ENCODE peak calls at places on chromosomes 16 and 17, in eight cellular contexts. T, X, E, K, S, D, M and I are unnamed samples.

GRCh38 chr17:66165537-66166123 is 26.3 kb downstream of the CEP112 start:
- DNase-seq in S (no peak), X (peak; percentile 75), M (no peak), E (peak; percentile 12), K (no peak), D (peak; percentile 9), T (no peak), I (no peak)

GRCh38 chr16:22721497-22722100 is 92.4 kb upstream of the HS3ST2 start:
- DNase-seq in X (no peak), S (no peak), K (no peak), M (no peak), E (no peak), T (no peak), D (no peak), I (no peak)

GRCh38 chr17:18124346-18125126 is 16.0 kb downstream of the MYO15A start:
- DNase-seq in M (no peak), D (no peak), T (no peak), X (peak; percentile 11), E (no peak), S (no peak), K (no peak), I (no peak)

GRCh38 chr16:66224636-66225035 is 141.9 kb upstream of the CDH5 start:
- DNase-seq in S (no peak), E (no peak), K (no peak), M (no peak), X (no peak), D (no peak), T (no peak), I (no peak)

GRCh38 chr17:40485851-40486512 is 15.4 kb downstream of the TNS4 start:
- DNase-seq in M (no peak), D (peak; percentile 83), T (peak; percentile 85), X (peak; percentile 100), E (peak; percentile 51), S (no peak), K (no peak), I (no peak)

GRCh38 chr17:61276806-61277205 is 122.8 kb upstream of the TBX2 start:
- DNase-seq in E (no peak), D (no peak), T (no peak), X (no peak), K (no peak), M (no peak), S (no peak), I (no peak)

GRCh38 chr17:2243953-2244352 is 59.6 kb downstream of the SMG6 start:
- DNase-seq in M (no peak), K (no peak), E (no peak), S (no peak), D (no peak), T (no peak), X (peak; percentile 51), I (no peak)

GRCh38 chr16:57699481-57699880 is 4.9 kb downstream of the DRC7 start:
- DNase-seq in M (no peak), T (no peak), E (no peak), S (no peak), K (no peak), D (no peak), X (no peak), I (no peak)

GRCh38 chr16:700684-701584 is 4.7 kb downstream of the FBXL16 start:
- DNase-seq in D (no peak), X (no peak), E (no peak), M (no peak), K (no peak), S (no peak), T (no peak), I (no peak)

GRCh38 chr16:50025544-50025931 is 513 bp downstream of the CNEP1R1 start:
- DNase-seq in X (no peak), E (no peak), M (peak; percentile 39), D (no peak), S (peak; percentile 2), K (no peak), T (no peak), I (no peak)

GRCh38 chr16:391885-392335 is 5.1 kb upstream of the NME4 start:
- DNase-seq in E (no peak), D (peak; percentile 69), M (peak; percentile 74), X (peak; percentile 83), K (peak; percentile 32), S (peak; percentile 68), T (no peak), I (no peak)

GRCh38 chr16:89545044-89545830 is 15.2 kb upstream of the RPL13 start:
- DNase-seq in K (no peak), T (no peak), D (no peak), X (no peak), S (no peak), E (no peak), M (no peak), I (no peak)

GRCh38 chr16:84294196-84295142 is at the start of gene WFDC1:
- DNase-seq in K (no peak), T (no peak), X (peak; percentile 19), M (no peak), E (no peak), S (no peak), D (no peak), I (no peak)

GRCh38 chr17:39737761-39738567 is at the start of gene GRB7:
- DNase-seq in X (no peak), E (no peak), K (no peak), T (peak; percentile 47), S (no peak), D (peak; percentile 84), M (no peak), I (peak; percentile 81)

DNA sequence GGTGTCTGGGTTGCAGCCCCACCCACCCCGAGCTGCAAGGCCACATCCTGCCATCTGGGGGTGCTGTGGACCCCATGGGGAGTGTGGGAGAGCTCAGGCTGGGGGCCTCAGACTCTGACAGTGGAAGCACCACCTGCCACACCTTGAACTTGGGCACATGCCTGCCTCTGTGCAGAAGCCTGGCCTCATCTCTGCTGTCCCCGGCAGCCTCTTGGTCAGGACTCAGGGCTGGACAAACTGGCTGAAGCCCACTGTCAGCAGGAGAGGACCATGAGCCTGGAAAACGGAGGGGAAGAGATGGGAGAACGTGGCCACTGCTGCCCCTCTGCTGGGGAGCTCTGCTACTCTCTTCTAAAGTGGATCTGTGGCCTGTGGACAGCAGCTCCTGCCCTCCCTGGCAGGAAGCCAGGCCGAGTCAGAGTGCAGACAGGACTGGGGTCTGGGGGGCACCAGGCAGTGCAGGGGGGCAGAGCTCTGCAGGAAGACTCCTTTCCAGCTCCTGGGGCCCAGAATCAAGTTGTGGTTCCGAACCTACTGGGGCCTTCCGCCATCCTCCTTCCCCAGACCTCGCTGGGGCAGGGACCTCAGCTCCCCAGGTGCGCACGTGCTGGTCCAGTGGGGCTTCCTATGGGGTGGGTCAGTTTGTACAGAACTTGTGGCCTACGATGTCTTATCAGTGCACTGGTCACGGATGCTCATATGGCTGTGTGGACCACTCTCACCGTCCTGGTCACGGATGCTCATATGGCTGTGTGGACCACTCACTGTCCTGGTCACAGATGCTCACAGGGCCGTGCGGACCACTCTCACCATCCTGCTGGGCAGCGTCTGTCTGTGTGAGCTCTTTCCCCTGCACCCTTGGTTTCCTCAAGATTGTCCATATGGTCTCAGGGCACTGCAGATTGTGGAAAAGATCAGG is 207.7 kb downstream of the LAT start:
- DNase-seq in T (peak; percentile 16), X (no peak), E (no peak), M (no peak), K (no peak), D (peak; percentile 22), S (no peak), I (no peak)
- TF ChIP-seq CTCF in T (no peak), X (no peak), E (no peak), M (peak; percentile 32), K (no peak), D (peak; percentile 42), S (no peak), I (no peak)

GRCh38 chr17:6157716-6158115 is 87.5 kb downstream of the WSCD1 start:
- DNase-seq in E (no peak), X (no peak), K (no peak), T (no peak), S (no peak), M (no peak), D (no peak), I (no peak)

GRCh38 chr17:6153416-6153815 is 83.2 kb downstream of the WSCD1 start:
- DNase-seq in X (no peak), M (no peak), T (no peak), D (no peak), S (no peak), K (no peak), E (no peak), I (no peak)
- H3K27me3 ChIP-seq in X (no peaks in the 10 kb centered on the region), M (no peaks in the 10 kb centered on the region), T (no peaks in the 10 kb centered on the region), D (peaks cover 75% of the 10 kb centered on the region), S (no peaks in the 10 kb centered on the region), K (no peaks in the 10 kb centered on the region), E (peaks cover 4% of the 10 kb centered on the region), I (no peaks in the 10 kb centered on the region)

GRCh38 chr17:67602439-67602838 is 115.3 kb upstream of the NOL11 start:
- DNase-seq in X (no peak), M (no peak), E (no peak), K (no peak), T (no peak), D (no peak), S (no peak), I (no peak)

GRCh38 chr17:67601897-67602296 is 115.8 kb upstream of the NOL11 start:
- DNase-seq in X (no peak), S (no peak), E (no peak), D (no peak), M (no peak), T (no peak), K (no peak), I (no peak)

GRCh38 chr17:67605259-67605912 is 112.3 kb upstream of the NOL11 start:
- DNase-seq in K (peak; percentile 68), M (no peak), T (peak; percentile 41), D (no peak), X (no peak), E (no peak), S (no peak), I (no peak)

GRCh38 chr17:67600408-67600807 is 117.3 kb upstream of the NOL11 start:
- DNase-seq in K (no peak), D (no peak), T (no peak), X (no peak), S (no peak), M (no peak), E (no peak), I (no peak)

GRCh38 chr17:67602974-67603373 is 114.8 kb upstream of the NOL11 start:
- DNase-seq in T (no peak), E (peak; percentile 13), D (peak; percentile 41), M (peak; percentile 42), S (peak; percentile 21), K (no peak), X (peak; percentile 49), I (no peak)
- TF ChIP-seq CTCF in T (no peak), E (peak; percentile 64), D (peak; percentile 75), M (peak; percentile 68), S (peak; percentile 52), K (no peak), X (peak; percentile 57), I (no peak)

GRCh38 chr16:8588703-8589292 is 1.5 kb downstream of the TMEM114 start:
- DNase-seq in S (no peak), X (no peak), M (no peak), E (no peak), T (no peak), D (no peak), K (no peak), I (no peak)

GRCh38 chr16:8591451-8591850 is 1.1 kb upstream of the TMEM114 start:
- DNase-seq in M (no peak), S (no peak), X (no peak), E (no peak), D (no peak), K (no peak), T (no peak), I (no peak)

GRCh38 chr16:8590811-8591210 is 500 bp upstream of the TMEM114 start:
- DNase-seq in S (no peak), M (no peak), E (no peak), X (no peak), T (no peak), K (no peak), D (no peak), I (no peak)

GRCh38 chr16:8590161-8590688 is at the start of gene TMEM114:
- DNase-seq in E (no peak), T (no peak), D (no peak), M (no peak), K (no peak), S (no peak), X (no peak), I (no peak)

GRCh38 chr16:8589293-8590160 is 784 bp downstream of the TMEM114 start:
- DNase-seq in D (no peak), M (no peak), S (no peak), X (no peak), E (no peak), T (no peak), K (no peak), I (no peak)
- H3K27me3 ChIP-seq in D (peaks cover 50% of the 10 kb centered on the region), M (peaks cover 2% of the 10 kb centered on the region), S (peaks cover 13% of the 10 kb centered on the region), X (peaks cover 32% of the 10 kb centered on the region), E (peaks cover 15% of the 10 kb centered on the region), T (peaks cover 12% of the 10 kb centered on the region), K (peaks cover 24% of the 10 kb centered on the region), I (no peaks in the 10 kb centered on the region)